ENCODE peak calls at places on chromosomes 12 and 14, in seven cellular contexts. I is GM06990, A is heart left ventricle, R is epithelial cell of proximal tubule, K is tibial artery, Y is astrocyte of the cerebellum, W is HCT116. L is an unnamed sample.

GRCh38 chr12:131136539-131136872 is 182.8 kb downstream of the ADGRD1 start:
- DNase-seq in I (no peak), A (no peak), R (no peak), K (no peak), Y (no peak), W (no peak), L (no peak)

GRCh38 chr12:76020731-76021672 is 10.6 kb downstream of the PHLDA1 start:
- DNase-seq in I (peak), A (no peak), R (peak), K (no peak), Y (peak), W (peak), L (no peak)

GRCh38 chr12:64256166-64256800 is 34.2 kb upstream of the KICS2 start:
- DNase-seq in I (no peak), A (no peak), R (no peak), K (no peak), Y (peak), W (peak), L (no peak)

GRCh38 chr12:113422030-113422900 is at the start of gene SDSL:
- DNase-seq in I (peak), A (peak), R (peak), K (peak), Y (no peak), W (peak), L (peak)

GRCh38 chr12:49633703-49634311 is 10.4 kb downstream of the PRPF40B start:
- DNase-seq in I (no peak), A (no peak), R (no peak), K (no peak), Y (no peak), W (no peak), L (no peak)

GRCh38 chr12:128914908-128915563 is 61.8 kb downstream of the GLT1D1 start:
- DNase-seq in I (peak), A (no peak), R (no peak), K (no peak), Y (no peak), W (no peak), L (no peak)

GRCh38 chr12:132066345-132066685 is 77.8 kb downstream of the DDX51 start:
- DNase-seq in I (no peak), A (no peak), R (no peak), K (no peak), Y (no peak), W (no peak), L (no peak)

GRCh38 chr14:20035449-20035848 is 389 bp downstream of the OR4K13 start:
- DNase-seq in I (no peak), A (no peak), R (no peak), K (no peak), Y (no peak), W (no peak), L (no peak)

GRCh38 chr12:41604830-41605229 is 416.7 kb downstream of the PDZRN4 start:
- DNase-seq in I (no peak), A (no peak), R (peak), K (no peak), Y (no peak), W (no peak), L (no peak)

GRCh38 chr12:106001819-106002218 is 136.9 kb downstream of the NUAK1 start:
- DNase-seq in I (no peak), A (no peak), R (no peak), K (no peak), Y (no peak), W (no peak), L (no peak)

GRCh38 chr12:108854055-108854452 is 3.3 kb downstream of the SSH1 start:
- DNase-seq in I (no peak), A (no peak), R (peak), K (peak), Y (peak), W (no peak), L (peak)

GRCh38 chr14:70882771-70883492 is 24.3 kb upstream of the PCNX1 start:
- DNase-seq in I (peak), A (no peak), R (no peak), K (no peak), Y (no peak), W (no peak), L (no peak)

GRCh38 chr14:37842106-37842505 is 246.7 kb downstream of the TTC6 start:
- DNase-seq in I (no peak), A (no peak), R (no peak), K (no peak), Y (no peak), W (no peak), L (no peak)

GRCh38 chr12:104602426-104602825 is 145.7 kb downstream of the CHST11 start:
- DNase-seq in I (no peak), A (no peak), R (no peak), K (no peak), Y (no peak), W (no peak), L (no peak)

GRCh38 chr12:51392556-51393237 is 1.5 kb upstream of the GALNT6 start:
- DNase-seq in I (peak), A (no peak), R (no peak), K (no peak), Y (no peak), W (no peak), L (no peak)

GRCh38 chr14:36096090-36096489 is 80.4 kb downstream of the PTCSC3 start:
- DNase-seq in I (no peak), A (no peak), R (no peak), K (no peak), Y (peak), W (no peak), L (no peak)

GRCh38 chr14:77067632-77068514 is 30.2 kb upstream of the CIPC start:
- DNase-seq in I (peak), A (peak), R (no peak), K (peak), Y (no peak), W (peak), L (peak)

GRCh38 chr12:80325167-80325959 is 118.7 kb upstream of the PTPRQ start:
- DNase-seq in I (no peak), A (no peak), R (no peak), K (no peak), Y (no peak), W (no peak), L (no peak)

GRCh38 chr12:12564911-12565310 is 2.2 kb upstream of the DUSP16 start:
- DNase-seq in I (no peak), A (no peak), R (no peak), K (no peak), Y (no peak), W (no peak), L (no peak)

GRCh38 chr14:89254201-89254919 is 162.7 kb downstream of the FOXN3 start:
- DNase-seq in I (no peak), A (no peak), R (no peak), K (no peak), Y (no peak), W (no peak), L (no peak)

GRCh38 chr12:110370732-110371141 is 32.8 kb downstream of the ANAPC7 start:
- DNase-seq in I (no peak), A (no peak), R (no peak), K (no peak), Y (no peak), W (no peak), L (no peak)

GRCh38 chr14:66404051-66404450 is 82.1 kb upstream of the CCDC196 start:
- DNase-seq in I (no peak), A (no peak), R (no peak), K (no peak), Y (no peak), W (no peak), L (no peak)

GRCh38 chr12:57389033-57389432 is 41.8 kb downstream of the R3HDM2 start:
- DNase-seq in I (no peak), A (no peak), R (peak), K (no peak), Y (peak), W (peak), L (no peak)

GRCh38 chr12:1306096-1306495 is 288.3 kb downstream of the FBXL14 start:
- DNase-seq in I (no peak), A (no peak), R (no peak), K (no peak), Y (no peak), W (no peak), L (no peak)
- H3K4me3 ChIP-seq in I (no peak), A (no peak), R (no peak), K (no peak), Y (no peak), W (no peak), L (no peak)

GRCh38 chr12:48286665-48287064 is 64.1 kb downstream of the ZNF641 start:
- DNase-seq in I (no peak), A (no peak), R (no peak), K (no peak), Y (no peak), W (no peak), L (no peak)
- TF ChIP-seq CTCF in I (peak), A (peak), R (peak), K (peak), Y (peak), W (peak), L (peak)

GRCh38 chr12:89064151-89064550 is 288.1 kb downstream of the DUSP6 start:
- DNase-seq in I (no peak), A (no peak), R (no peak), K (no peak), Y (no peak), W (no peak), L (no peak)
- H3K4me3 ChIP-seq in I (no peak), A (no peak), R (no peak), K (no peak), Y (no peak), W (no peak), L (no peak)

GRCh38 chr12:94173660-94174265 is 25.4 kb downstream of the PLXNC1 start:
- DNase-seq in I (peak), A (no peak), R (no peak), K (no peak), Y (no peak), W (no peak), L (no peak)
- TF ChIP-seq CTCF in I (no peak), A (no peak), R (no peak), K (no peak), Y (no peak), W (no peak), L (no peak)